ENCODE peak calls at places on chromosomes 1 and 21, in five cellular contexts. K is RWPE2, L is adipocyte, T is lower lobe of right lung, N is tibial artery. J is an unnamed sample. For H3K9me3, the result is how much of the 10 kb centered on the place peaks cover.

GRCh38 chr1:53505891-53506290 is 46.7 kb downstream of the DMRTB1 start:
- DNase-seq in K (no peak), T (no peak), N (no peak), L (no peak), J (no peak)

GRCh38 chr1:8343464-8344001 is 25.6 kb downstream of the SLC45A1 start:
- DNase-seq in L (peak), K (no peak), T (peak), N (peak), J (peak)

GRCh38 chr1:119779869-119780356 is 11.2 kb upstream of the HMGCS2 start:
- DNase-seq in N (no peak), K (no peak), L (peak), T (no peak), J (no peak)

GRCh38 chr1:217895817-217896216 is 264.7 kb downstream of the SPATA17 start:
- DNase-seq in N (no peak), K (no peak), L (no peak), T (no peak), J (no peak)

GRCh38 chr1:18176619-18177018 is 69.0 kb downstream of the IGSF21 start:
- DNase-seq in L (no peak), N (no peak), T (no peak), K (no peak), J (no peak)

GRCh38 chr1:228334226-228334935 is 72.3 kb downstream of the TRIM11 start:
- DNase-seq in T (peak), N (peak), K (no peak), L (no peak), J (no peak)

GRCh38 chr1:181452746-181453145 is 30.6 kb upstream of the CACNA1E start:
- DNase-seq in L (no peak), T (no peak), K (no peak), N (no peak), J (no peak)

GRCh38 chr1:227920426-227920825 is 27.3 kb downstream of the WNT9A start:
- DNase-seq in T (no peak), K (no peak), L (no peak), N (no peak), J (no peak)

GRCh38 chr1:84603941-84604830 is 29.9 kb upstream of the CTBS start:
- DNase-seq in T (no peak), K (peak), N (peak), L (peak), J (peak)

GRCh38 chr21:33266784-33267135 is 593 bp downstream of the IL10RB start:
- DNase-seq in N (peak), L (peak), T (no peak), K (no peak), J (peak)

GRCh38 chr1:59669752-59670312 is 144.9 kb upstream of the HOOK1 start:
- DNase-seq in N (peak), T (no peak), L (peak), K (no peak), J (peak)

GRCh38 chr1:154747841-154748766 is 122.0 kb downstream of the KCNN3 start:
- DNase-seq in N (no peak), T (no peak), L (peak), K (no peak), J (no peak)

GRCh38 chr1:19260211-19261138 is 8.9 kb downstream of the MRTO4 start:
- DNase-seq in N (no peak), L (peak), T (no peak), K (no peak), J (peak)

GRCh38 chr1:117570988-117571409 is 34.8 kb upstream of the TENT5C start:
- DNase-seq in N (peak), T (peak), L (no peak), K (no peak), J (no peak)

GRCh38 chr21:39556176-39556575 is 56.6 kb upstream of the B3GALT5 start:
- DNase-seq in N (no peak), L (no peak), K (no peak), T (no peak), J (no peak)

GRCh38 chr1:2414297-2414958 is 2.1 kb upstream of the PEX10 start:
- DNase-seq in K (no peak), L (peak), T (peak), N (peak), J (peak)

GRCh38 chr1:158117854-158118691 is 62.6 kb upstream of the CD1D start:
- DNase-seq in N (no peak), T (no peak), L (peak), K (no peak), J (peak)
- H3K4me3 ChIP-seq in N (peak), T (peak), L (no peak), K (no peak), J (no peak)

DNA sequence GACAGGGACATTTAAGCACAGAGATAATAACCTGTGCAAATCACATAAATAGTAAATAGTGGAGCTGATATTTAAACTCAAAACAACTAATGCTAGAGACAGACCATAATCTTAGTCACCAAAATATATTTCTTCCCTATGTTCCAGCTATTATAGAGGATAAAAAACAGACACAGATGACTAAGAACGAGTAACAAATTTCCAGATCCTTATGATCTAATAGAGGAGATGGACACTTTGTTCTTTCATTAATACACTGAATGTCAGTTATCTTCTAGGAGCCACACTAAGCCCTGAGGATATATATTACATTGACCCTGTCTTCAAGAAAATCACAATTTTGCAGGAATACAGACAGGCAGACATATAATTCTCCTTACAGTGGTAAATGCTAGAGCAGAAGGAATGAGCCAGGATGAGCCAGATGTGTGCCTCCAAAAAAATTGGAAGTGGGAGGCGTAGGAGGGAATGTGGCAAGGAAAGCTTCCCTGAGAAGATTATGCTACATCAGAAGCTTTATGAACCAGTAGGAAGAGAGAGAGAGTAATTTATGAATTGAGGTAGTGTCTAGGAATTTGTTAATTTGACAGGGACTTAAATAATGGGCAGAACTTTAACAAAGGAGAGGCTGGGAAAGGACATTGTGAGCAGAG is 395.4 kb upstream of the BEND5 start:
- DNase-seq in K (no peak), T (no peak), N (no peak), L (no peak), J (no peak)
- H3K9me3 ChIP-seq in K (under half), T (under half), N (under half), L (under half), J (under half)

GRCh38 chr21:42524341-42525227 is 10.9 kb downstream of the SLC37A1 start:
- DNase-seq in N (peak), K (no peak), T (peak), L (peak), J (peak)
- H3K4me3 ChIP-seq in N (peak), K (no peak), T (peak), L (peak), J (peak)

GRCh38 chr21:19684328-19684727 is 1280.7 kb upstream of the TMPRSS15 start:
- DNase-seq in K (no peak), N (no peak), T (no peak), L (no peak), J (no peak)

DNA sequence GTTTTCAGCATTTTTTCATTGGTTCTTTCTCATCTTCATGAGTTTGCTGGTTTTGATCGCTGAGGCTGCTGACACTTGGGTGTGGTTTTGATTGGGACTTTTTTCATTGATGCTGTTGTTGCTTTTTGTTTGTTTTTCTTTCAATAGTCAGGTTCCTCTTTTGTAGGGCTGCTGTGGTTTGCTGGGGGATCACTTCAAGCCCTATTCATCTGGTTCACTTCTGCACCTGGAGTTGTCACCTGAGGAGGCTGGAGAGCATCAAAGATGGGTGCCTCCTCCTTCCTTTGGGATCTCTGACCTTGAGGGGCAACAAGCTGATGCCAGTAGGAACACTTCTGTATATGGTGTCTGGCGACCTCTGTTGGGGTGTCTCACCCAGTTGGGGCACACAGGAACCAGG is 1279.9 kb upstream of the TMPRSS15 start:
- DNase-seq in L (no peak), T (no peak), K (no peak), N (no peak), J (no peak)
- H3K9me3 ChIP-seq in L (under half), T (under half), K (under half), N (under half), J (under half)

GRCh38 chr1:25432749-25433388 is 2.2 kb downstream of the MACO1 start:
- DNase-seq in T (no peak), L (no peak), K (no peak), N (no peak), J (no peak)
- H3K4me3 ChIP-seq in T (no peak), L (peak), K (no peak), N (peak), J (no peak)

GRCh38 chr1:4626061-4626460 is 28.3 kb upstream of the AJAP1 start:
- DNase-seq in T (no peak), N (no peak), L (no peak), K (no peak), J (no peak)
- H3K9me3 ChIP-seq in T (under half), N (under half), L (under half), K (under half), J (under half)

DNA sequence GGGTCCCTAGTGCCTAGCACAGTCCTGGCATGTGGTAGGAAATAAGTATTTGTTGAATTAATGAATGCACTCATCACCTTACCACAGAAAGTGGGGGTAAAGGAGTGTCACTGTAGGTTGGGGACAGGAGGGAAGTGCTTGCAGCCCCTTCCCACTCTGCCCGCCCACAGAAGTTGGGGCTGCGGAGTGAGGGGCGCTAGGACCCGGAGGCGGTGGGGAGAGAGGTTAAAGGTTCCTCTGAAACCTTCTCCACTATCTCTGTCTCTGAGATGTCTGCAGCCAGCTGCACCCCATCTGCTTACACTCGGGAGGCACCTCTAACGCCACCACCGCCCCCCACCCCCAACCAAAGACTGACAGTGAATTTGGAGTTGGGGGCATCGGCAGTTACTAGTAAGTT is 1.4 kb upstream of the WNT2B start:
- DNase-seq in T (no peak), N (no peak), K (no peak), L (no peak), J (no peak)
- H3K4me3 ChIP-seq in T (no peak), N (no peak), K (peak), L (no peak), J (no peak)

GRCh38 chr21:16797530-16797929 is 715.3 kb upstream of the CXADR start:
- DNase-seq in L (no peak), N (no peak), T (no peak), K (no peak), J (no peak)
- H3K9me3 ChIP-seq in L (under half), N (under half), T (under half), K (under half), J (under half)

J was measured in aorta.